ENCODE peak calls at places on chromosomes 13 and 19, in six cellular contexts. E, M, Y, B, T and V are unnamed samples.

GRCh38 chr13:37640499-37640898 is 41.9 kb upstream of the POSTN start:
- DNase-seq in E (peak), T (peak), B (peak), M (no peak), Y (peak), V (no peak)

GRCh38 chr19:52527954-52528326 is 472 bp downstream of the ZNF808 start:
- DNase-seq in E (no peak), Y (no peak), T (peak), B (peak), M (no peak), V (no peak)

GRCh38 chr19:46271488-46272197 is 25.2 kb upstream of the HIF3A start:
- DNase-seq in Y (peak), E (peak), B (no peak), M (no peak), T (no peak), V (no peak)

GRCh38 chr13:70960841-70961443 is 852.7 kb upstream of the KLHL1 start:
- DNase-seq in B (peak), E (no peak), Y (peak), T (no peak), M (no peak), V (no peak)

GRCh38 chr19:46495789-46496099 is at the start of gene PNMA8B:
- DNase-seq in Y (peak), E (no peak), M (peak), B (peak), T (peak), V (no peak)

GRCh38 chr19:55443045-55443823 is at the start of gene SHISA7:
- DNase-seq in Y (no peak), T (no peak), E (no peak), B (peak), M (peak), V (no peak)

GRCh38 chr13:30192320-30193093 is 114.8 kb downstream of the KATNAL1 start:
- DNase-seq in Y (no peak), M (no peak), E (no peak), T (no peak), B (no peak), V (no peak)

GRCh38 chr13:98785968-98786367 is 33.5 kb upstream of the SLC15A1 start:
- DNase-seq in T (no peak), B (no peak), E (no peak), Y (no peak), M (no peak), V (no peak)

GRCh38 chr19:17312481-17313113 is 3.2 kb downstream of the DDA1 start:
- DNase-seq in B (no peak), M (no peak), Y (no peak), E (no peak), T (no peak), V (no peak)

GRCh38 chr13:52995946-52996345 is 32.7 kb upstream of the OLFM4 start:
- DNase-seq in T (no peak), M (no peak), E (no peak), B (no peak), Y (no peak), V (no peak)

GRCh38 chr19:6233827-6234511 is 45.8 kb downstream of the MLLT1 start:
- DNase-seq in M (no peak), Y (peak), B (no peak), E (no peak), T (no peak), V (no peak)

GRCh38 chr19:38683393-38684077 is 36.1 kb downstream of the ACTN4 start:
- DNase-seq in Y (peak), E (no peak), B (peak), M (no peak), T (peak), V (peak)

GRCh38 chr19:14563989-14564650 is 7.7 kb downstream of the NDUFB7 start:
- DNase-seq in E (no peak), B (peak), Y (no peak), T (peak), M (no peak), V (no peak)

GRCh38 chr19:57903298-57904174 is 12.9 kb downstream of the ZNF417 start:
- DNase-seq in E (peak), M (no peak), T (no peak), Y (peak), B (peak), V (no peak)

GRCh38 chr19:15279326-15279904 is 47.2 kb upstream of the EPHX3 start:
- DNase-seq in B (no peak), M (no peak), T (no peak), Y (no peak), E (no peak), V (no peak)

GRCh38 chr13:23427342-23428182 is 5.9 kb downstream of the SACS start:
- DNase-seq in T (no peak), E (peak), Y (peak), B (no peak), M (no peak), V (no peak)

GRCh38 chr19:49201042-49201441 is 43.5 kb downstream of the TRPM4 start:
- DNase-seq in B (no peak), T (no peak), E (no peak), Y (no peak), M (no peak), V (no peak)

GRCh38 chr13:93180376-93180966 is 46.1 kb upstream of the GPC6 start:
- DNase-seq in M (no peak), B (no peak), Y (peak), E (peak), T (no peak), V (no peak)

GRCh38 chr13:73096173-73097117 is 37.6 kb downstream of the KLF5 start:
- DNase-seq in E (no peak), B (no peak), T (no peak), M (no peak), Y (no peak), V (no peak)

GRCh38 chr19:4077800-4078683 is 11.3 kb upstream of the ZBTB7A start:
- DNase-seq in Y (no peak), T (peak), E (no peak), M (no peak), B (peak), V (peak)

GRCh38 chr19:13033244-13033643 is 38.0 kb downstream of the NFIX start:
- DNase-seq in T (no peak), M (peak), Y (no peak), B (no peak), E (no peak), V (no peak)
- TF ChIP-seq CTCF in T (no peak), M (peak), Y (peak), B (peak), E (peak), V (no peak)

DNA sequence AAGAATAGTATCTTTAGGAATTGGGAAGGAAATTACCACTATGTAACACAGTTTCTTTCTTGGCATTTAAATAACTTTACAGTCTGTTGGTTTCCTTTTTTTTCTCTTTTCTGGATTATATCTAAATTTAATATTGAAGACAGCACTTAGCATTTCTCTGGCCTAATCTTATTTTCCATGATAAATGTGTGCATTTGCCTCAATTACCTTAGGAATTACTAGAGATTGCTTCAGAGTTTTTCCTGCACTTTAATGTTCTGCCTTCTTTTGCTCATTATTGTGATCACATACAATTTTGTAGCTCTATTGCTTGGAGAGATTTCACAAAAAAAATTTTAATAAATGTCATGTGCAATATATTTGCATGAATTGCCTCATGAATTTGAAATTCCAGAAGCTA is 25.1 kb downstream of the DCT start:
- DNase-seq in E (no peak), T (no peak), M (no peak), Y (no peak), B (no peak), V (no peak)
- TF ChIP-seq CTCF in E (no peak), T (no peak), M (no peak), Y (no peak), B (no peak), V (no peak)

GRCh38 chr19:29596885-29597525 is 9.1 kb upstream of the POP4 start:
- DNase-seq in B (peak), E (no peak), T (no peak), M (no peak), Y (peak), V (no peak)
- TF ChIP-seq CTCF in B (peak), E (peak), T (no peak), M (peak), Y (peak), V (no peak)

GRCh38 chr13:111968611-111969010 is 98.3 kb upstream of the SOX1 start:
- DNase-seq in T (no peak), E (no peak), M (no peak), Y (no peak), B (no peak), V (no peak)

GRCh38 chr13:111967572-111968201 is 99.3 kb upstream of the SOX1 start:
- DNase-seq in B (no peak), E (no peak), M (peak), Y (no peak), T (no peak), V (no peak)

GRCh38 chr13:111965466-111966214 is 101.3 kb upstream of the SOX1 start:
- DNase-seq in B (no peak), Y (no peak), M (no peak), T (no peak), E (no peak), V (no peak)

GRCh38 chr13:111964411-111965035 is 102.4 kb upstream of the SOX1 start:
- DNase-seq in Y (no peak), E (no peak), T (no peak), B (no peak), M (no peak), V (no peak)

GRCh38 chr13:111966969-111967368 is 100.0 kb upstream of the SOX1 start:
- DNase-seq in B (no peak), Y (no peak), E (no peak), T (no peak), M (no peak), V (no peak)
- TF ChIP-seq CTCF in B (no peak), Y (no peak), E (no peak), T (no peak), M (no peak), V (no peak)

DNA sequence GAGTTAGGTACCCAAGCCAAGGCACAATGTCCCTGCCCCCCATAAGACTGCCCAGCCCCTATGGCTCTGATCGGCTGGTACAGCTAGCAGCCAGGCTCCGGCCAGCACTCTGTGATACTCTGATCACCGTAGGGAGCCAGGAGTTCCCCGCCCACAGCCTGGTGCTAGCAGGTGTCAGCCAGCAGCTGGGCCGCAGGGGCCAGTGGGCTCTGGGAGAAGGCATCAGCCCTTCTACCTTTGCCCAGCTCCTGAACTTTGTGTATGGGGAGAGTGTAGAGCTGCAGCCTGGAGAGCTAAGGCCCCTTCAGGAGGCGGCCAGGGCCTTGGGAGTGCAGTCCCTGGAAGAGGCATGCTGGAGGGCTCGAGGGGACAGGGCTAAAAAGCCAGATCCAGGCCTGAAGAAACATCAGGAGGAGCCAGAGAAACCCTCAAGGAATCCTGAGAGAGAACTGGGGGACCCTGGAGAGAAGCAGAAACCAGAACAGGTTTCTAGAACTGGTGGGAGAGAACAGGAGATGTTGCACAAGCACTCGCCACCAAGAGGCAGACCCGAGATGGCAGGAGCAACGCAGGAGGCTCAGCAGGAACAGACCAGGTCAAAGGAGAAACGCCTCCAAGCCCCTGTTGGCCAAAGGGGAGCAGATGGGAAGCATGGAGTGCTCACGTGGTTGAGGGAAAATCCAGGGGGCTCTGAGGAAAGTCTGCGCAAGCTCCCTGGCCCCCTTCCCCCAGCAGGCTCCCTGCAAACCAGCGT is 3.0 kb upstream of the KMT2B start:
- DNase-seq in B (peak), Y (no peak), M (no peak), E (no peak), T (peak), V (no peak)
- TF ChIP-seq CTCF in B (peak), Y (no peak), M (no peak), E (no peak), T (no peak), V (no peak)

GRCh38 chr19:27775395-27775794 is 1437.6 kb downstream of the UQCRFS1 start:
- DNase-seq in B (no peak), T (no peak), M (no peak), Y (no peak), E (no peak), V (no peak)
- TF ChIP-seq CTCF in B (no peak), T (no peak), M (no peak), Y (no peak), E (no peak), V (no peak)

GRCh38 chr13:105410602-105411001 is 1124.9 kb downstream of the EFNB2 start:
- DNase-seq in B (peak), M (peak), E (peak), Y (peak), T (peak), V (no peak)
- TF ChIP-seq CTCF in B (peak), M (peak), E (peak), Y (peak), T (peak), V (no peak)

GRCh38 chr13:21933001-21933400 is 262.1 kb downstream of the FGF9 start:
- DNase-seq in M (no peak), T (no peak), Y (no peak), E (no peak), B (no peak), V (no peak)

GRCh38 chr13:21924958-21925357 is 254.1 kb downstream of the FGF9 start:
- DNase-seq in M (no peak), E (no peak), Y (no peak), B (no peak), T (no peak), V (no peak)

GRCh38 chr13:21934309-21934708 is 263.4 kb downstream of the FGF9 start:
- DNase-seq in E (no peak), B (no peak), Y (no peak), T (no peak), M (no peak), V (no peak)

GRCh38 chr13:21925720-21926119 is 254.8 kb downstream of the FGF9 start:
- DNase-seq in B (peak), Y (no peak), E (no peak), M (no peak), T (peak), V (no peak)

GRCh38 chr13:21929400-21929799 is 258.5 kb downstream of the FGF9 start:
- DNase-seq in E (no peak), B (peak), T (no peak), M (no peak), Y (no peak), V (no peak)
- TF ChIP-seq CTCF in E (no peak), B (no peak), T (no peak), M (no peak), Y (no peak), V (no peak)

GRCh38 chr19:2096543-2097329 is at the start of gene IZUMO4:
- DNase-seq in M (peak), E (peak), B (peak), T (peak), Y (peak), V (peak)
- TF ChIP-seq CTCF in M (peak), E (peak), B (peak), T (no peak), Y (peak), V (no peak)